ENCODE peak calls at places on chromosomes 3 and 15, in six cellular contexts. B is AG10803, L is tibial nerve, P is adrenal gland, S is psoas muscle, M is choroid plexus epithelial cell. K is an unnamed sample.

GRCh38 chr3:51681453-51681852 is 10.4 kb downstream of the TEX264 start:
- DNase-seq in M (peak), P (no peak), S (no peak), L (no peak), B (peak), K (peak)

GRCh38 chr15:101446527-101447167 is 42.9 kb downstream of the PCSK6 start:
- DNase-seq in L (no peak), M (peak), S (peak), P (peak), B (no peak), K (peak)

GRCh38 chr3:117303446-117303845 is 593.9 kb downstream of the TUSC7 start:
- DNase-seq in P (no peak), S (no peak), L (no peak), B (no peak), M (no peak), K (no peak)

GRCh38 chr3:152499796-152500385 is 231.2 kb downstream of the MBNL1 start:
- DNase-seq in S (no peak), M (no peak), B (no peak), P (no peak), L (no peak), K (no peak)

GRCh38 chr3:37993811-37994638 is 3.4 kb downstream of the VILL start:
- DNase-seq in L (peak), B (peak), M (peak), P (peak), S (peak), K (no peak)

GRCh38 chr3:123733805-123734526 is 149.1 kb upstream of the HACD2 start:
- DNase-seq in B (peak), M (peak), P (no peak), L (no peak), S (no peak), K (peak)

GRCh38 chr3:118501152-118501551 is 533.5 kb downstream of the IGSF11 start:
- DNase-seq in S (peak), M (no peak), B (no peak), L (peak), P (peak), K (peak)

GRCh38 chr15:64653757-64654156 is 121.6 kb downstream of the RBPMS2 start:
- DNase-seq in B (peak), S (no peak), M (peak), P (no peak), L (no peak), K (peak)

GRCh38 chr3:146496726-146497125 is 27.4 kb upstream of the PLSCR2 start:
- DNase-seq in P (peak), B (no peak), L (no peak), S (no peak), M (no peak), K (no peak)

GRCh38 chr15:69071265-69071664 is 56.8 kb downstream of the NOX5 start:
- DNase-seq in B (no peak), M (no peak), S (no peak), P (no peak), L (no peak), K (no peak)

DNA sequence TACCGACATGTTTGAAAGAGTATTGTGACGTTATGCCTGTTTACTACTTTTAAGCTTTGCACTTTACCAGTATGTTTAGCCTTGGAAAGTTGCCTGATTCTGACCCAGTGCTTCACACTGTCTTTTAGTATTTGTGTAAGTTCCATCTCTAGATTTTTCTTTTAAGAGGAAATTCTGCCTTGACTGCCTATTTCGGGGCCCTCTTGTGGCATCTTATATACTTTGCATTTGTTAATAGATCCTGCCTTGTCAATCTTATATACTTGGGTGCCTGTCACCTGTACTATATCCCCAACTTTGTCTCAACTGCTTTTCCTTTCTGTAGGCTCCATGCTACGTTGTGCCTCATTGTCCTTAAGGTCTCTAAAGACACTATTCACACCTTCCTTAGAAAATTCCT is 244.6 kb downstream of the STXBP5L start:
- DNase-seq in M (peak), S (no peak), P (no peak), B (no peak), L (no peak), K (peak)
- TF ChIP-seq CTCF in M (peak), S (no peak), P (no peak), B (no peak), L (no peak), K (peak)

DNA sequence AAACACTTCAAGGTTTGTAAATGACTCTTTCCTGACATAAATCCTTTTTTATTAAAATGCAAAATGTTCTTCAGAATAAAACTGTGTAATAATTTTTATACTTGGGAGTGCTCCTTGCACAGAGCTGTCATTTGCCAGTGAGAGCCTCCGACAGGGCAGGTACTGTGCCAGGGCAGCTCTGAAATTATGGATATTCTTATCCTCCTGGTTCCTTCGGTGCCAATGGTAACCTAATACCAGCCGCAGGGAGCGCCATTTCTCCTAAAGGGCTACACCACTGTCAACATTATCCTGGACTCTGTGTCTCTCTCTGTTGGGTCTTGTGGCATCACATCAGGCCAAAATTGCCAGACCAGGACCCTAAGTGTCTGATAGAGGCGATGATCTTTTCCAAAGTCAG is 33.0 kb downstream of the CHDH start:
- DNase-seq in B (no peak), P (no peak), L (no peak), S (no peak), M (no peak), K (no peak)
- TF ChIP-seq CTCF in B (no peak), P (no peak), L (no peak), S (no peak), M (no peak), K (no peak)

DNA sequence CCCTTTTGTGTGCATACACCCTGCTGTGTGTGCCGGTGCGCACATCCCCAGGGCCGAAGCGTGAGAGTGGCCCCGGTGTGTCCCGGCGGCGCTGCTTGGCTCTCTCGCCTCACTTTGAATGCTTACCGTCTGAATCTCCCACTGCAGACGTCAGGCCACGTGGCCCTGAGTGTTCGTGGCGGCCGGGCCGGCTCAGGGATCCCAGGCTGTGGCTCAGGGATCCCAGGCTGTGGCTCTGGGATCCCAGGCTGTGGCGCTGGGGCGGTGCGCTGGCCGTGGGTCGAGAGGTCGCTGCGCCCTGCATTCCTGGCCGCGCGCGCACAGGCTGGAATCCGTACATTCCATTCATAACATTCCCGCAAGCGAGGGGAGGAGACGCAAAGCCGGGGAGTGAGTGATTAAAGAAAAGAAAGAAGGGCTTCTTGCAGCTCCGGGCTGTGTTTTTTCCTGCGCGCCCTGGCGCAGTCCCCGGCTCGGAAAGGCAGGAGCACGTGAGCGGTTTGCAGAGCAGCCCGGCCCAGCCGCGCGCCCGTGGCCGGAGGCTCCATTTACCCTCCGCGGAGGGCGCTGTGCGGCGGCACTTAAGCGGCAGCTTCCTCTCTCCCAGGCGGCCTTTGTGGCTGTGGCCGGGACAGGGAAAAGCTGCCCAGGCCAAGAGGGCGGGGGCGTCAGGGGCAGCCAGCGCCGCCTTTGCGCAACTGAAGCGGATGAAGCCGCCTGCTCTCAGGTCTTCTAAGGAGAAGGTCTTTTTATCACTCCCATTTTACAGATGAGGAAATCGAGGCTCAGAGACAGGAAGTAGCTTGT is 87.0 kb upstream of the ALDH1L1 start:
- DNase-seq in L (peak), M (peak), P (peak), B (peak), S (peak), K (peak)
- TF ChIP-seq CTCF in L (peak), M (peak), P (no peak), B (no peak), S (peak), K (no peak)

GRCh38 chr3:154334973-154335420 is 10.7 kb upstream of the DHX36 start:
- DNase-seq in P (no peak), L (no peak), S (no peak), M (peak), B (peak), K (peak)
- TF ChIP-seq CTCF in P (peak), L (peak), S (peak), M (peak), B (peak), K (peak)

GRCh38 chr15:82934100-82934880 is 18.2 kb downstream of the HOMER2 start:
- DNase-seq in P (peak), M (no peak), B (no peak), S (no peak), L (no peak), K (no peak)

GRCh38 chr15:82933576-82933975 is 18.9 kb downstream of the HOMER2 start:
- DNase-seq in P (no peak), M (no peak), B (no peak), L (no peak), S (no peak), K (no peak)

GRCh38 chr15:82935382-82935781 is 17.1 kb downstream of the HOMER2 start:
- DNase-seq in P (no peak), S (no peak), M (no peak), B (no peak), L (no peak), K (no peak)

GRCh38 chr15:82936966-82937647 is 15.4 kb downstream of the HOMER2 start:
- DNase-seq in S (peak), L (no peak), M (no peak), P (peak), B (peak), K (peak)

GRCh38 chr15:82937659-82938058 is 14.9 kb downstream of the HOMER2 start:
- DNase-seq in S (no peak), P (no peak), L (no peak), M (no peak), B (no peak), K (no peak)
- TF ChIP-seq CTCF in S (no peak), P (no peak), L (no peak), M (no peak), B (no peak), K (no peak)

GRCh38 chr3:177359601-177360357 is 162.5 kb upstream of the TBL1XR1 start:
- DNase-seq in S (peak), M (peak), L (peak), P (peak), B (peak), K (peak)
- TF ChIP-seq CTCF in S (no peak), M (peak), L (peak), P (no peak), B (no peak), K (no peak)

GRCh38 chr3:24145981-24146822 is 201.1 kb downstream of the NR1D2 start:
- DNase-seq in L (no peak), S (no peak), P (no peak), B (peak), M (peak), K (peak)

GRCh38 chr3:24154003-24154695 is 209.1 kb downstream of the NR1D2 start:
- DNase-seq in L (no peak), P (no peak), M (no peak), S (no peak), B (no peak), K (peak)

GRCh38 chr3:24151595-24151994 is 206.5 kb downstream of the NR1D2 start:
- DNase-seq in B (no peak), P (no peak), S (no peak), L (no peak), M (peak), K (no peak)

GRCh38 chr3:24145481-24145880 is 200.4 kb downstream of the NR1D2 start:
- DNase-seq in P (no peak), M (peak), B (peak), L (no peak), S (no peak), K (no peak)

GRCh38 chr3:24149032-24149431 is 203.9 kb downstream of the NR1D2 start:
- DNase-seq in P (no peak), M (peak), B (no peak), S (no peak), L (no peak), K (peak)
- TF ChIP-seq CTCF in P (no peak), M (peak), B (no peak), S (no peak), L (no peak), K (no peak)

GRCh38 chr15:40545457-40545856 is 19.4 kb downstream of the CCDC32 start:
- DNase-seq in M (no peak), B (no peak), L (no peak), P (no peak), S (no peak), K (no peak)
- TF ChIP-seq CTCF in M (peak), B (no peak), L (no peak), P (no peak), S (no peak), K (no peak)

K was measured in MCF 10A.